ENCODE peak calls at places on chromosomes 13 and 19, in nine cellular contexts. One of them, this sample, is unnamed.
A peak's percentile ranks its signal among the peaks of the same experiment; 100 is the strongest.

GRCh38 chr13:51175639-51176038 is 46.6 kb upstream of the FAM124A start:
- DNase-seq in cardiac muscle cell: no peak
- DNase-seq in PC-3: no peak
- DNase-seq in IMR-90: no peak
- DNase-seq in ovary: no peak
- DNase-seq in adrenal gland: no peak
- DNase-seq in fibroblast of mammary gland: no peak
- DNase-seq in kidney epithelial cell: no peak
- DNase-seq in neural progenitor cell: no peak
- DNase-seq in this sample: no peak

GRCh38 chr13:113837554-113838355 is 26.1 kb downstream of the GAS6 start:
- DNase-seq in kidney epithelial cell: peak; percentile 82
- DNase-seq in fibroblast of mammary gland: peak; percentile 99
- DNase-seq in neural progenitor cell: no peak
- DNase-seq in PC-3: peak; percentile 84
- DNase-seq in ovary: peak; percentile 96
- DNase-seq in IMR-90: peak; percentile 98
- DNase-seq in cardiac muscle cell: peak; percentile 52
- DNase-seq in adrenal gland: peak; percentile 98
- DNase-seq in this sample: peak; percentile 83

GRCh38 chr13:44199627-44200207 is 173.9 kb upstream of the SERP2 start:
- DNase-seq in neural progenitor cell: no peak
- DNase-seq in ovary: no peak
- DNase-seq in cardiac muscle cell: no peak
- DNase-seq in fibroblast of mammary gland: no peak
- DNase-seq in kidney epithelial cell: no peak
- DNase-seq in IMR-90: no peak
- DNase-seq in adrenal gland: no peak
- DNase-seq in PC-3: peak; percentile 29
- DNase-seq in this sample: no peak

GRCh38 chr19:8585894-8586750 is 8.9 kb upstream of the MYO1F start:
- DNase-seq in neural progenitor cell: peak; percentile 90
- DNase-seq in kidney epithelial cell: no peak
- DNase-seq in IMR-90: no peak
- DNase-seq in ovary: no peak
- DNase-seq in PC-3: peak; percentile 85
- DNase-seq in adrenal gland: no peak
- DNase-seq in fibroblast of mammary gland: no peak
- DNase-seq in cardiac muscle cell: peak; percentile 72
- DNase-seq in this sample: no peak

GRCh38 chr13:50403311-50403710 is 388.1 kb downstream of the KCNRG start:
- DNase-seq in fibroblast of mammary gland: no peak
- DNase-seq in kidney epithelial cell: no peak
- DNase-seq in IMR-90: peak; percentile 53
- DNase-seq in adrenal gland: no peak
- DNase-seq in neural progenitor cell: no peak
- DNase-seq in PC-3: peak; percentile 19
- DNase-seq in cardiac muscle cell: no peak
- DNase-seq in ovary: no peak
- DNase-seq in this sample: no peak

GRCh38 chr19:5018224-5019015 is 49.5 kb downstream of the KDM4B start:
- DNase-seq in adrenal gland: no peak
- DNase-seq in kidney epithelial cell: no peak
- DNase-seq in fibroblast of mammary gland: peak; percentile 68
- DNase-seq in ovary: no peak
- DNase-seq in IMR-90: peak; percentile 65
- DNase-seq in neural progenitor cell: no peak
- DNase-seq in PC-3: no peak
- DNase-seq in cardiac muscle cell: no peak
- DNase-seq in this sample: no peak

GRCh38 chr19:47492571-47493377 is 8.8 kb upstream of the KPTN start:
- DNase-seq in neural progenitor cell: no peak
- DNase-seq in adrenal gland: no peak
- DNase-seq in ovary: no peak
- DNase-seq in cardiac muscle cell: no peak
- DNase-seq in fibroblast of mammary gland: no peak
- DNase-seq in PC-3: no peak
- DNase-seq in IMR-90: no peak
- DNase-seq in kidney epithelial cell: no peak
- DNase-seq in this sample: no peak

GRCh38 chr13:88000239-88000638 is 329.1 kb downstream of the SLITRK5 start:
- DNase-seq in kidney epithelial cell: no peak
- DNase-seq in ovary: no peak
- DNase-seq in cardiac muscle cell: no peak
- DNase-seq in adrenal gland: no peak
- DNase-seq in PC-3: no peak
- DNase-seq in fibroblast of mammary gland: peak; percentile 9
- DNase-seq in IMR-90: peak; percentile 1
- DNase-seq in neural progenitor cell: no peak
- DNase-seq in this sample: no peak

GRCh38 chr19:6737873-6738725 is 719 bp upstream of the GPR108 start:
- DNase-seq in kidney epithelial cell: no peak
- DNase-seq in adrenal gland: peak; percentile 93
- DNase-seq in ovary: peak; percentile 99
- DNase-seq in IMR-90: peak; percentile 80
- DNase-seq in neural progenitor cell: peak; percentile 77
- DNase-seq in PC-3: peak; percentile 100
- DNase-seq in fibroblast of mammary gland: peak; percentile 77
- DNase-seq in cardiac muscle cell: peak; percentile 83
- DNase-seq in this sample: no peak

GRCh38 chr19:6737284-6737872 is at the start of gene GPR108:
- DNase-seq in neural progenitor cell: peak; percentile 100
- DNase-seq in adrenal gland: peak; percentile 100
- DNase-seq in cardiac muscle cell: peak; percentile 99
- DNase-seq in IMR-90: peak; percentile 100
- DNase-seq in fibroblast of mammary gland: peak; percentile 100
- DNase-seq in kidney epithelial cell: peak; percentile 99
- DNase-seq in ovary: peak; percentile 100
- DNase-seq in PC-3: peak; percentile 68
- DNase-seq in this sample: peak; percentile 100

GRCh38 chr19:6735181-6735891 is 2.0 kb downstream of the GPR108 start:
- DNase-seq in fibroblast of mammary gland: peak; percentile 14
- DNase-seq in IMR-90: no peak
- DNase-seq in kidney epithelial cell: no peak
- DNase-seq in adrenal gland: no peak
- DNase-seq in PC-3: no peak
- DNase-seq in ovary: no peak
- DNase-seq in cardiac muscle cell: no peak
- DNase-seq in neural progenitor cell: no peak
- DNase-seq in this sample: no peak

GRCh38 chr19:6736917-6737283 is 480 bp downstream of the GPR108 start:
- DNase-seq in fibroblast of mammary gland: no peak
- DNase-seq in PC-3: no peak
- DNase-seq in kidney epithelial cell: no peak
- DNase-seq in cardiac muscle cell: no peak
- DNase-seq in neural progenitor cell: no peak
- DNase-seq in IMR-90: no peak
- DNase-seq in ovary: no peak
- DNase-seq in adrenal gland: no peak
- DNase-seq in this sample: no peak

GRCh38 chr19:6736169-6736916 is 1.0 kb downstream of the GPR108 start:
- DNase-seq in adrenal gland: peak; percentile 92
- DNase-seq in neural progenitor cell: peak; percentile 88
- DNase-seq in PC-3: peak; percentile 85
- DNase-seq in ovary: peak; percentile 84
- DNase-seq in cardiac muscle cell: peak; percentile 86
- DNase-seq in fibroblast of mammary gland: peak; percentile 89
- DNase-seq in kidney epithelial cell: peak; percentile 62
- DNase-seq in IMR-90: peak; percentile 87
- DNase-seq in this sample: peak; percentile 62
- TF ChIP-seq CTCF in adrenal gland: peak; percentile 72
- TF ChIP-seq CTCF in neural progenitor cell: peak; percentile 62
- TF ChIP-seq CTCF in PC-3: peak; percentile 87
- TF ChIP-seq CTCF in ovary: peak; percentile 79
- TF ChIP-seq CTCF in cardiac muscle cell: peak; percentile 82
- TF ChIP-seq CTCF in fibroblast of mammary gland: peak; percentile 68
- TF ChIP-seq CTCF in kidney epithelial cell: peak; percentile 84
- TF ChIP-seq CTCF in IMR-90: peak; percentile 65
- TF ChIP-seq CTCF in this sample: peak; percentile 79

DNA sequence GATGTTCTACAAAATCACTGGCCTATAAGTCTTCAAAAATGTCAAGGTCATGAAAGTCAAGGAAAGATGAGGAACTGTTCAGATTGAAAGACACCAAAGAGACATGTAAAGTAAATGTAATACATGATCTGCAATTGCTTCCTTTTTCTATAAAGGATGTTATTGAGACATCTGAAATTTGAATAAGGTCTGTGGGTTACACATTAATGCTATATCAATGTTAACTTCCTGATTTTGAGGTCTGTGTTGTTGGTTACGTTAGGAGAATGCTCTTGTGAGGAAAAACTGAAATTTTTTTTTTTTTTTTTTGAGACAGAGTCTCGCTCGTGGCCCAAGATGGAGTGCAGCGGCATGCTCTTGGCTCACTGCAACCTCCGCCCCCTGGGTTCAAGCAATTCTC is 197.4 kb downstream of the RGCC start:
- DNase-seq in ovary: no peak
- DNase-seq in cardiac muscle cell: no peak
- DNase-seq in PC-3: no peak
- DNase-seq in adrenal gland: no peak
- DNase-seq in fibroblast of mammary gland: no peak
- DNase-seq in kidney epithelial cell: no peak
- DNase-seq in IMR-90: no peak
- DNase-seq in neural progenitor cell: no peak
- DNase-seq in this sample: no peak
- H3K4me3 ChIP-seq in ovary: no peak overlapping the region
- H3K4me3 ChIP-seq in cardiac muscle cell: no peak overlapping the region
- H3K4me3 ChIP-seq in PC-3: no peak overlapping the region
- H3K4me3 ChIP-seq in adrenal gland: no peak overlapping the region
- H3K4me3 ChIP-seq in fibroblast of mammary gland: no peak overlapping the region
- H3K4me3 ChIP-seq in kidney epithelial cell: no peak overlapping the region
- H3K4me3 ChIP-seq in IMR-90: no peak overlapping the region
- H3K4me3 ChIP-seq in neural progenitor cell: no peak overlapping the region
- H3K4me3 ChIP-seq in this sample: no peak overlapping the region

DNA sequence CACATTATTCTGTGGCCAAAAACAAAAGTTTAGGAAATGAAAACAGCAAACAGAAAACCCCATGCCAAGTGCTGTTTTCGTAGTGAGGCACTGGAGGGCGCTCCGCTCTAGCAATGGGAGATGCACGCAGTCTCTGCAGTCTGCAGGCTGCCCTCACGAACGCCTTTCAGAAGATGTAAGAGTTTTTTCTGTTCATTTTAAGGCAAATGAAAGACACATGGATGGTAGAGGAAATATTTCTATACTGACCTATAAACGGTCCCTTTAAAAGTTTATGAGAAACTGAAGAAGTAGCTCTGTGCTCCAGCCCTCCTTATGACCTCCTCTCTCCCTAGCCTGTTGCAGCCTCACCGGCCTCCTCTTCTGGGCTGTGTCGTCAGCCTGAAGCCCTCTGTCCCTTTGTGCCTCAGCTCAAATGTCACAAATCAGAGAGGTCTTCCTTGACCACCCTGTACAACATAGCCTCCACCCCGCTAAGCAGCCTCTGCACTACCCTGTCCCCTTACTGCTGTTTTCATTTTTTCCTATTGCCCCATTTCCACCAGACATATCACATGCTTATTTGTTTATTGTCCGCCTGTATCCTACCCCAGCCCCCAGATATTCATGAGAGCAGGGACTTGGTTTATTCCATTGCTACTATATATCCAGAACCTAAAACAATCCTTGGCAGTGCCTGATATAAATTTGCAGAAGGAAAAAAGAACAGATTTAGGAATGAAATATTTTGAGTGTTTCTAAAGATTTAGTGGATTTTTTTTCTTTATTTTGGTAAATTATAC is 116.4 kb downstream of the TM9SF2 start:
- DNase-seq in fibroblast of mammary gland: peak; percentile 66
- DNase-seq in kidney epithelial cell: no peak
- DNase-seq in PC-3: peak; percentile 46
- DNase-seq in cardiac muscle cell: peak; percentile 70
- DNase-seq in neural progenitor cell: peak; percentile 83
- DNase-seq in ovary: peak; percentile 58
- DNase-seq in IMR-90: peak; percentile 38
- DNase-seq in adrenal gland: no peak
- DNase-seq in this sample: no peak
- TF ChIP-seq CTCF in fibroblast of mammary gland: peak; percentile 92
- TF ChIP-seq CTCF in kidney epithelial cell: peak; percentile 85
- TF ChIP-seq CTCF in PC-3: peak; percentile 76
- TF ChIP-seq CTCF in cardiac muscle cell: peak; percentile 89
- TF ChIP-seq CTCF in neural progenitor cell: peak; percentile 91
- TF ChIP-seq CTCF in ovary: no peak
- TF ChIP-seq CTCF in IMR-90: peak; percentile 62
- TF ChIP-seq CTCF in adrenal gland: peak; percentile 48
- TF ChIP-seq CTCF in this sample: peak; percentile 88

GRCh38 chr13:35349052-35349451 is 127.4 kb downstream of the MAB21L1 start:
- DNase-seq in kidney epithelial cell: no peak
- DNase-seq in ovary: no peak
- DNase-seq in fibroblast of mammary gland: no peak
- DNase-seq in adrenal gland: no peak
- DNase-seq in PC-3: no peak
- DNase-seq in cardiac muscle cell: no peak
- DNase-seq in IMR-90: no peak
- DNase-seq in neural progenitor cell: no peak
- DNase-seq in this sample: no peak

GRCh38 chr13:35347679-35348205 is 128.7 kb downstream of the MAB21L1 start:
- DNase-seq in fibroblast of mammary gland: no peak
- DNase-seq in neural progenitor cell: peak; percentile 13
- DNase-seq in IMR-90: no peak
- DNase-seq in cardiac muscle cell: no peak
- DNase-seq in kidney epithelial cell: no peak
- DNase-seq in ovary: no peak
- DNase-seq in adrenal gland: no peak
- DNase-seq in PC-3: no peak
- DNase-seq in this sample: no peak

GRCh38 chr13:35345992-35346391 is 130.5 kb downstream of the MAB21L1 start:
- DNase-seq in cardiac muscle cell: no peak
- DNase-seq in fibroblast of mammary gland: no peak
- DNase-seq in neural progenitor cell: peak; percentile 18
- DNase-seq in PC-3: no peak
- DNase-seq in adrenal gland: no peak
- DNase-seq in IMR-90: no peak
- DNase-seq in ovary: no peak
- DNase-seq in kidney epithelial cell: no peak
- DNase-seq in this sample: no peak

GRCh38 chr13:35346494-35346893 is 130.0 kb downstream of the MAB21L1 start:
- DNase-seq in ovary: no peak
- DNase-seq in adrenal gland: no peak
- DNase-seq in kidney epithelial cell: no peak
- DNase-seq in PC-3: no peak
- DNase-seq in fibroblast of mammary gland: no peak
- DNase-seq in IMR-90: no peak
- DNase-seq in neural progenitor cell: no peak
- DNase-seq in cardiac muscle cell: no peak
- DNase-seq in this sample: no peak

DNA sequence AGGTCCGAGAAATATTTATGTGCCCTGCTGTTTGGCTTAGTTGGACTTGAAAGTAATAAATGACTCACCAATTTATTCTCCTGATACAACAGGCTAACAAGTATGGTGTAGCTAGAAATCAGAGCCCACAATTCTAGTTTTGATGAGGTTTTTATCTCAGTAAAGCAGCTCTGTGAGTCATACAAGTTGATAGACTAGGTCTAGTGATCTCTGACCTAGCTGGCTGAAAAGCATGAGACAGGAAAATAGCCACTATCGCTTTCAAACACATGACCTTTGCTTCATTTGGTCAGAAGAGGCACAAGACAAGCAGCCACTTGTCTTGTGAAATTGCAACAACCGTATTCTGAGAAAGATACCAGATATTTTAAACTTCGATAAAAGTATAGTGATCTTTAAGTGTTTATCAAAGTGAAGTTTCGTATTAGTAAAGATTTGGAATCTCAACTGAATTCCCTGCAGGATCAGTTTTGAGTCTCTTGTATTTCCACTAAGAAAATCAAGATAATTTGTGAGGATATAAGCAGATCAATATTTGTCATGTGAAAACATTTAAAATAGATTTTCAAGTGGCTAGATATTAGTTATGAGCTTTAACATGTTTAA is 126.7 kb downstream of the MAB21L1 start:
- DNase-seq in kidney epithelial cell: no peak
- DNase-seq in cardiac muscle cell: peak; percentile 18
- DNase-seq in neural progenitor cell: no peak
- DNase-seq in adrenal gland: no peak
- DNase-seq in fibroblast of mammary gland: peak; percentile 39
- DNase-seq in IMR-90: no peak
- DNase-seq in ovary: no peak
- DNase-seq in PC-3: peak; percentile 50
- DNase-seq in this sample: peak; percentile 13
- H3K4me3 ChIP-seq in kidney epithelial cell: no peak overlapping the region
- H3K4me3 ChIP-seq in cardiac muscle cell: no peak overlapping the region
- H3K4me3 ChIP-seq in neural progenitor cell: no peak overlapping the region
- H3K4me3 ChIP-seq in adrenal gland: no peak overlapping the region
- H3K4me3 ChIP-seq in fibroblast of mammary gland: no peak overlapping the region
- H3K4me3 ChIP-seq in IMR-90: no peak overlapping the region
- H3K4me3 ChIP-seq in ovary: no peak overlapping the region
- H3K4me3 ChIP-seq in PC-3: no peak overlapping the region
- H3K4me3 ChIP-seq in this sample: no peak overlapping the region